ENCODE peak calls at places on chromosomes 12 and 14, in nine cellular contexts. One of them, this sample, is unnamed.

GRCh38 chr12:54129028-54129903 is 59.5 kb downstream of the SMUG1 start:
- DNase-seq in brain microvascular endothelial cell: no peak
- DNase-seq in NCI-H748 treated with DMSO at 0.1 percent for 48 hours: no peak
- DNase-seq in coronary artery: no peak
- DNase-seq in KBM-7: no peak
- DNase-seq in putamen: no peak
- DNase-seq in right cardiac atrium: no peak
- DNase-seq in right atrium auricular region: no peak
- DNase-seq in iris pigment epithelial cell: no peak
- DNase-seq in this sample: no peak

GRCh38 chr12:53965251-53966069 is 7.5 kb upstream of the HOXC11 start:
- DNase-seq in brain microvascular endothelial cell: no peak
- DNase-seq in iris pigment epithelial cell: no peak
- DNase-seq in KBM-7: no peak
- DNase-seq in right atrium auricular region: no peak
- DNase-seq in right cardiac atrium: no peak
- DNase-seq in coronary artery: no peak
- DNase-seq in NCI-H748 treated with DMSO at 0.1 percent for 48 hours: no peak
- DNase-seq in putamen: no peak
- DNase-seq in this sample: peak; percentile 46

GRCh38 chr12:29771786-29772185 is 12.0 kb downstream of the TMTC1 start:
- DNase-seq in right atrium auricular region: no peak
- DNase-seq in brain microvascular endothelial cell: no peak
- DNase-seq in coronary artery: no peak
- DNase-seq in iris pigment epithelial cell: no peak
- DNase-seq in KBM-7: no peak
- DNase-seq in NCI-H748 treated with DMSO at 0.1 percent for 48 hours: no peak
- DNase-seq in right cardiac atrium: no peak
- DNase-seq in putamen: no peak
- DNase-seq in this sample: no peak

GRCh38 chr12:24991209-24992049 is 42.5 kb upstream of the BCAT1 start:
- DNase-seq in KBM-7: peak; percentile 72
- DNase-seq in right cardiac atrium: no peak
- DNase-seq in right atrium auricular region: no peak
- DNase-seq in iris pigment epithelial cell: peak; percentile 67
- DNase-seq in NCI-H748 treated with DMSO at 0.1 percent for 48 hours: peak; percentile 17
- DNase-seq in coronary artery: no peak
- DNase-seq in putamen: peak; percentile 34
- DNase-seq in brain microvascular endothelial cell: peak; percentile 43
- DNase-seq in this sample: peak; percentile 39

GRCh38 chr12:108854453-108855283 is 2.7 kb downstream of the SSH1 start:
- DNase-seq in coronary artery: peak; percentile 86
- DNase-seq in right atrium auricular region: peak; percentile 87
- DNase-seq in brain microvascular endothelial cell: peak; percentile 97
- DNase-seq in putamen: no peak
- DNase-seq in iris pigment epithelial cell: peak; percentile 99
- DNase-seq in KBM-7: no peak
- DNase-seq in right cardiac atrium: peak; percentile 71
- DNase-seq in NCI-H748 treated with DMSO at 0.1 percent for 48 hours: no peak
- DNase-seq in this sample: no peak

GRCh38 chr14:33938131-33938949 is 12.5 kb downstream of the EGLN3 start:
- DNase-seq in coronary artery: no peak
- DNase-seq in brain microvascular endothelial cell: no peak
- DNase-seq in right cardiac atrium: peak; percentile 94
- DNase-seq in putamen: no peak
- DNase-seq in iris pigment epithelial cell: no peak
- DNase-seq in NCI-H748 treated with DMSO at 0.1 percent for 48 hours: peak; percentile 94
- DNase-seq in right atrium auricular region: peak; percentile 79
- DNase-seq in KBM-7: peak; percentile 70
- DNase-seq in this sample: peak; percentile 64

GRCh38 chr14:99667821-99668220 is 16.3 kb upstream of the CYP46A1 start:
- DNase-seq in coronary artery: no peak
- DNase-seq in right cardiac atrium: peak; percentile 54
- DNase-seq in right atrium auricular region: no peak
- DNase-seq in KBM-7: peak; percentile 39
- DNase-seq in NCI-H748 treated with DMSO at 0.1 percent for 48 hours: no peak
- DNase-seq in iris pigment epithelial cell: no peak
- DNase-seq in brain microvascular endothelial cell: no peak
- DNase-seq in putamen: no peak
- DNase-seq in this sample: no peak

GRCh38 chr14:52069617-52070431 is 965 bp upstream of the NID2 start:
- DNase-seq in brain microvascular endothelial cell: no peak
- DNase-seq in right atrium auricular region: no peak
- DNase-seq in KBM-7: peak; percentile 21
- DNase-seq in right cardiac atrium: no peak
- DNase-seq in coronary artery: peak; percentile 80
- DNase-seq in NCI-H748 treated with DMSO at 0.1 percent for 48 hours: peak; percentile 37
- DNase-seq in iris pigment epithelial cell: peak; percentile 90
- DNase-seq in putamen: no peak
- DNase-seq in this sample: peak; percentile 34

GRCh38 chr12:4894019-4894418 is 15.7 kb upstream of the KCNA1 start:
- DNase-seq in putamen: no peak
- DNase-seq in coronary artery: no peak
- DNase-seq in NCI-H748 treated with DMSO at 0.1 percent for 48 hours: no peak
- DNase-seq in right atrium auricular region: no peak
- DNase-seq in iris pigment epithelial cell: no peak
- DNase-seq in KBM-7: no peak
- DNase-seq in brain microvascular endothelial cell: no peak
- DNase-seq in right cardiac atrium: no peak
- DNase-seq in this sample: no peak

GRCh38 chr12:29879606-29880308 is 96.0 kb upstream of the TMTC1 start:
- DNase-seq in brain microvascular endothelial cell: no peak
- DNase-seq in KBM-7: no peak
- DNase-seq in NCI-H748 treated with DMSO at 0.1 percent for 48 hours: no peak
- DNase-seq in right atrium auricular region: no peak
- DNase-seq in iris pigment epithelial cell: no peak
- DNase-seq in putamen: no peak
- DNase-seq in right cardiac atrium: no peak
- DNase-seq in coronary artery: no peak
- DNase-seq in this sample: no peak

GRCh38 chr12:65946821-65947220 is 122.5 kb downstream of the HMGA2 start:
- DNase-seq in iris pigment epithelial cell: peak; percentile 60
- DNase-seq in KBM-7: no peak
- DNase-seq in right atrium auricular region: no peak
- DNase-seq in NCI-H748 treated with DMSO at 0.1 percent for 48 hours: no peak
- DNase-seq in coronary artery: no peak
- DNase-seq in putamen: no peak
- DNase-seq in brain microvascular endothelial cell: no peak
- DNase-seq in right cardiac atrium: no peak
- DNase-seq in this sample: no peak

GRCh38 chr14:75941030-75941429 is 40.8 kb downstream of the TGFB3 start:
- DNase-seq in right cardiac atrium: no peak
- DNase-seq in right atrium auricular region: no peak
- DNase-seq in putamen: no peak
- DNase-seq in NCI-H748 treated with DMSO at 0.1 percent for 48 hours: no peak
- DNase-seq in brain microvascular endothelial cell: no peak
- DNase-seq in coronary artery: no peak
- DNase-seq in iris pigment epithelial cell: peak; percentile 46
- DNase-seq in KBM-7: no peak
- DNase-seq in this sample: no peak

GRCh38 chr12:57571926-57572762 is 18.8 kb upstream of the PIP4K2C start:
- DNase-seq in brain microvascular endothelial cell: no peak
- DNase-seq in KBM-7: no peak
- DNase-seq in putamen: no peak
- DNase-seq in coronary artery: no peak
- DNase-seq in right cardiac atrium: no peak
- DNase-seq in right atrium auricular region: no peak
- DNase-seq in NCI-H748 treated with DMSO at 0.1 percent for 48 hours: no peak
- DNase-seq in iris pigment epithelial cell: no peak
- DNase-seq in this sample: no peak

GRCh38 chr12:50184261-50184660 is 17.1 kb upstream of the CERS5 start:
- DNase-seq in NCI-H748 treated with DMSO at 0.1 percent for 48 hours: no peak
- DNase-seq in iris pigment epithelial cell: no peak
- DNase-seq in coronary artery: no peak
- DNase-seq in brain microvascular endothelial cell: no peak
- DNase-seq in right atrium auricular region: no peak
- DNase-seq in right cardiac atrium: no peak
- DNase-seq in putamen: no peak
- DNase-seq in KBM-7: no peak
- DNase-seq in this sample: no peak